ENCODE peak calls at places on chromosomes 4 and X, in four cellular contexts. R, S, T and N are unnamed samples.

GRCh38 chrX:31551913-31552312 is 480.1 kb upstream of the FTHL17 start:
- DNase-seq in R (no peak), S (no peak), T (no peak), N (no peak)

GRCh38 chr4:89784686-89785227 is 52.2 kb downstream of the SNCA start:
- DNase-seq in R (no peak), S (no peak), T (no peak), N (no peak)

GRCh38 chrX:65741823-65742222 is 74.4 kb downstream of the MSN start:
- DNase-seq in R (no peak), S (no peak), T (no peak), N (no peak)

GRCh38 chr4:58551676-58552075 is 1441.5 kb upstream of the IGFBP7 start:
- DNase-seq in R (no peak), S (no peak), T (no peak), N (no peak)

GRCh38 chr4:89800012-89800516 is 36.9 kb downstream of the SNCA start:
- DNase-seq in R (no peak), S (no peak), T (no peak), N (no peak)

GRCh38 chr4:104641427-104641826 is 146.7 kb upstream of the CXXC4 start:
- DNase-seq in R (no peak), S (no peak), T (no peak), N (no peak)

GRCh38 chr4:169615467-169616106 is 3.2 kb upstream of the NEK1 start:
- DNase-seq in R (no peak), S (no peak), T (no peak), N (no peak)

GRCh38 chr4:104015680-104016079 is 295.9 kb upstream of the TACR3 start:
- DNase-seq in R (no peak), S (no peak), T (no peak), N (no peak)

GRCh38 chr4:52370576-52370975 is 288.5 kb downstream of the USP46 start:
- DNase-seq in R (no peak), S (no peak), T (no peak), N (no peak)

GRCh38 chrX:9197231-9197630 is 163.3 kb upstream of the FAM9B start:
- DNase-seq in R (no peak), S (no peak), T (no peak), N (no peak)

GRCh38 chr4:145881991-145882390 is 56.6 kb downstream of the ZNF827 start:
- DNase-seq in R (no peak), S (peak; percentile 88), T (no peak), N (no peak)

GRCh38 chr4:25011135-25011866 is 19.4 kb downstream of the LGI2 start:
- DNase-seq in R (no peak), S (no peak), T (no peak), N (no peak)

GRCh38 chr4:13783800-13784411 is 156.4 kb upstream of the BOD1L1 start:
- DNase-seq in R (no peak), S (no peak), T (no peak), N (no peak)

GRCh38 chr4:4647041-4647440 is 105.2 kb upstream of the STX18 start:
- DNase-seq in R (no peak), S (no peak), T (no peak), N (no peak)

GRCh38 chr4:123411976-123412589 is 15.5 kb downstream of the SPRY1 start:
- DNase-seq in R (no peak), S (no peak), T (no peak), N (no peak)

GRCh38 chrX:155774387-155774786 is 106.8 kb upstream of the VAMP7 start:
- DNase-seq in R (no peak), S (no peak), T (no peak), N (no peak)